ENCODE peak calls at places on chromosome 20, in ten cellular contexts. X is Jurkat, Clone E6-1; B is transverse colon; G is brain microvascular endothelial cell; L is body of pancreas; K is pancreas; F is neuronal stem cell; D is neural progenitor cell; Q is astrocyte of the cerebellum; J is fibroblast of lung. P is an unnamed sample.

GRCh38 chr20:62741191-62741676 is 32.6 kb downstream of the NTSR1 start:
- DNase-seq in X (peak), B (no peak), G (no peak), L (peak), K (no peak), F (peak), D (peak), Q (no peak), J (peak), P (peak)

GRCh38 chr20:11387189-11387754 is 530.4 kb upstream of the BTBD3 start:
- DNase-seq in X (no peak), B (no peak), G (peak), L (no peak), K (no peak), F (no peak), D (no peak), Q (peak), J (peak), P (no peak)

GRCh38 chr20:50423758-50424157 is 86.4 kb upstream of the PTPN1 start:
- DNase-seq in X (no peak), B (no peak), G (no peak), L (no peak), K (no peak), F (no peak), D (no peak), Q (no peak), J (no peak), P (no peak)

GRCh38 chr20:61845276-61845675 is 220.4 kb downstream of the TAF4 start:
- DNase-seq in X (no peak), B (no peak), G (no peak), L (no peak), K (no peak), F (peak), D (peak), Q (no peak), J (no peak), P (no peak)

GRCh38 chr20:25318471-25319240 is 70.8 kb downstream of the PYGB start:
- DNase-seq in X (no peak), B (no peak), G (no peak), L (peak), K (no peak), F (no peak), D (no peak), Q (no peak), J (no peak), P (peak)

GRCh38 chr20:41006936-41007871 is 21.4 kb upstream of the TOP1 start:
- DNase-seq in X (no peak), B (no peak), G (no peak), L (no peak), K (no peak), F (no peak), D (no peak), Q (no peak), J (no peak), P (peak)

GRCh38 chr20:40333591-40333990 is 355.4 kb downstream of the MAFB start:
- DNase-seq in X (no peak), B (no peak), G (no peak), L (no peak), K (no peak), F (no peak), D (no peak), Q (no peak), J (no peak), P (no peak)

GRCh38 chr20:35598899-35599775 is 16.5 kb upstream of the SPAG4 start:
- DNase-seq in X (no peak), B (peak), G (no peak), L (peak), K (peak), F (no peak), D (no peak), Q (no peak), J (no peak), P (no peak)

GRCh38 chr20:15446373-15446772 is 1109.0 kb upstream of the FLRT3 start:
- DNase-seq in X (peak), B (no peak), G (no peak), L (peak), K (peak), F (no peak), D (no peak), Q (no peak), J (peak), P (no peak)

DNA sequence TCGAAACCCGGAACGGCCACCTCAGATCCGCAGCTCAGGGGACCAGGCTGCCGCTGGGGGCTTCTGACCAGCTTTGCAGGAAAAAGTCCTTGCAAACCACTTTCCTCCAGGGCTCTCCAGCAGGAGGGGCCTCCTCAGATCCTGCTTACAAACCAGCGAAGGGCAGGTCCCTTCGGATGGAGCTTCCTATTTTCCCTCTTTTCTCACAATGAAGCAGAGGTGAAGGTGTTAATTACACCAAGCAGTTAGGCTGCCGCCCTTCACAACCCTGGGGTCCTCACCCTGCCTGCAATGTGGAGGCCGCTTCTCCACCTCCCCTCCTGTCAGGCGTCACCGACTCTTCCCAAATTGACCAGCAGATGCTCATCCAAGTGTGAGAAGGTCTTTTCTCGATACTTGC is 5.7 kb downstream of the ARHGAP40 start:
- DNase-seq in X (no peak), B (no peak), G (no peak), L (no peak), K (no peak), F (no peak), D (no peak), Q (no peak), J (no peak), P (no peak)
- H3K4me3 ChIP-seq in X (no peak), B (no peak), G (no peak), L (no peak), K (no peak), F (no peak), D (no peak), Q (no peak), J (no peak), P (no peak)

DNA sequence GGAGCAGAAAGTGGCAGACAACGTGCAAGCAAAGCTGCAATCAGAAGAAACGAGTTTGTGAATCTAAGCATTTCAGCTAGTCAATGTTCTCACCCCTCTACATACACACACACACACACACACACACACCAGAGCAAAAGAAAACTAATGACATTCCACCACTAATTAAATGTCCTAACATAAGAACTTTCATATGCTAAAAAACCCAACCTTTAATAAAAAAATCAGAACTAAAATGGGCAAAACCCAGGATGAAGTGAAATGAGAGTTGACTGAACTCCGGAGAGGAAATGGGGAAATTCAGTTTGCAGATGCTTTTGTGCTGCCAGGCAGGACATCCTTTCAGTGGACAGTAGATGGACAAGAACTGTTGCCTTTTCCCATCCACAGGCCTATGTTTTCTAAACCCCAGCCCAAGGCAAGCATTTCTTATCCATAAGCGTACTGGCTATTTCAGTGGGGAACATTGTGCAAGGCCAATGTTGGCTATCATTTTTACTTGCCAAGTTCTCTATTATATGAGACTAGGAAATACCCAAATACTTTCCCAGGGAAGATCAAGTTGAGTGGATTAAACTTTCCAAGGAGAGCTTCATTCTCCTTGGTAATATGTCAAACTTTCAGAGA is 27.2 kb downstream of the RIN2 start:
- DNase-seq in X (no peak), B (no peak), G (no peak), L (no peak), K (no peak), F (no peak), D (no peak), Q (no peak), J (peak), P (no peak)
- H3K4me3 ChIP-seq in X (no peak), B (no peak), G (no peak), L (no peak), K (no peak), F (no peak), D (no peak), Q (no peak), J (no peak), P (no peak)

DNA sequence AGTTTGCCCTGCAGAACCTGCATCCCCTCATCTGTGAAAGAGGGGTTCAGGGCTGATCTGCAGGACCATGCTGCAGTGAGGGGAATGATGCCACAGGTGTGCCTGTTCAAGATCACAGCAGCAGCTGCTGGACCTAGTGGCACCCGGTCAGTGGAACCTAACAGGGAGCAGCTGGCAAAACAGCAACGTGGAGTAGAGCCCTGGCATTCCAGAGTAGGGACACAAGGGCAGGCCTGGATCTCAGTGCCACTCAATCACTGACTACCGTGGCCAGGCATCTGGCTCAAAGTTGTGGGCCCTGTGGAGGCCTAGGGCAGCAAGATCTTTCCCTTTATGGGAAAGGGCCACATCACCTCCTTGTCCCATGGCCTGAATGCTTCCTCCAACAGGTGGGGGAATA is 62.2 kb downstream of the INSM1 start:
- DNase-seq in X (no peak), B (no peak), G (no peak), L (no peak), K (no peak), F (no peak), D (no peak), Q (no peak), J (no peak), P (no peak)
- H3K4me3 ChIP-seq in X (no peak), B (no peak), G (no peak), L (no peak), K (no peak), F (no peak), D (no peak), Q (no peak), J (no peak), P (no peak)

GRCh38 chr20:33567949-33568348 is 78.1 kb downstream of the CBFA2T2 start:
- DNase-seq in X (no peak), B (no peak), G (no peak), L (no peak), K (no peak), F (no peak), D (no peak), Q (no peak), J (no peak), P (no peak)
- H3K4me3 ChIP-seq in X (no peak), B (no peak), G (no peak), L (no peak), K (no peak), F (no peak), D (peak), Q (no peak), J (no peak), P (no peak)

GRCh38 chr20:44248420-44248759 is 1.3 kb downstream of the GDAP1L1 start:
- DNase-seq in X (no peak), B (no peak), G (no peak), L (no peak), K (no peak), F (no peak), D (no peak), Q (no peak), J (no peak), P (no peak)

GRCh38 chr20:44251284-44251683 is 4.2 kb downstream of the GDAP1L1 start:
- DNase-seq in X (no peak), B (no peak), G (no peak), L (no peak), K (no peak), F (no peak), D (no peak), Q (no peak), J (no peak), P (no peak)

GRCh38 chr20:44247131-44247571 is at the start of gene GDAP1L1:
- DNase-seq in X (no peak), B (no peak), G (no peak), L (peak), K (no peak), F (peak), D (peak), Q (no peak), J (no peak), P (no peak)

GRCh38 chr20:44245977-44246376 is 1.1 kb upstream of the GDAP1L1 start:
- DNase-seq in X (no peak), B (no peak), G (no peak), L (no peak), K (no peak), F (no peak), D (no peak), Q (no peak), J (no peak), P (no peak)

GRCh38 chr20:44247676-44248419 is 740 bp downstream of the GDAP1L1 start:
- DNase-seq in X (peak), B (no peak), G (peak), L (peak), K (peak), F (peak), D (peak), Q (peak), J (peak), P (no peak)
- H3K4me3 ChIP-seq in X (no peak), B (no peak), G (no peak), L (no peak), K (no peak), F (peak), D (peak), Q (no peak), J (no peak), P (no peak)